ENCODE peak calls at places on chromosomes 16 and 17, in ten cellular contexts. Q, J, D, I, S, T, Z, H, V and E are unnamed samples.

GRCh38 chr17:79990051-79990592 is 45.5 kb downstream of the TBC1D16 start:
- DNase-seq in V (no peak), J (no peak), H (no peak), Z (no peak), S (no peak), Q (no peak), I (no peak), D (no peak), T (no peak), E (no peak)

GRCh38 chr16:74462361-74462760 is 41.1 kb upstream of the CLEC18B start:
- DNase-seq in S (no peak), Z (peak; percentile 76), Q (no peak), D (no peak), T (no peak), V (no peak), I (no peak), J (no peak), H (no peak), E (no peak)

GRCh38 chr17:41975099-41976083 is 8.8 kb downstream of the CNP start:
- DNase-seq in H (no peak), D (peak; percentile 82), S (no peak), T (no peak), Z (no peak), V (no peak), I (no peak), Q (no peak), J (no peak), E (no peak)

GRCh38 chr17:44221072-44221861 is 1.8 kb upstream of the UBTF start:
- DNase-seq in J (peak; percentile 58), T (peak; percentile 32), S (no peak), Q (no peak), D (peak; percentile 78), Z (peak; percentile 77), H (peak; percentile 77), I (peak; percentile 68), V (peak; percentile 85), E (no peak)

GRCh38 chr17:7260151-7260550 is 2.1 kb downstream of the CLDN7 start:
- DNase-seq in I (no peak), H (no peak), T (no peak), V (no peak), D (no peak), S (no peak), J (no peak), Q (no peak), Z (no peak), E (no peak)

GRCh38 chr16:19858654-19859018 is 26.0 kb downstream of the GPRC5B start:
- DNase-seq in I (no peak), H (no peak), J (no peak), Z (no peak), V (no peak), Q (no peak), S (no peak), T (no peak), D (no peak), E (no peak)

GRCh38 chr17:79365836-79366831 is 244.7 kb downstream of the RBFOX3 start:
- DNase-seq in V (no peak), Z (no peak), H (no peak), J (no peak), I (no peak), Q (no peak), S (no peak), T (no peak), D (no peak), E (no peak)

GRCh38 chr17:7579839-7580630 is 597 bp downstream of the CD68 start:
- DNase-seq in J (no peak), Z (no peak), V (no peak), Q (no peak), H (no peak), D (no peak), I (peak; percentile 33), T (no peak), S (no peak), E (no peak)

GRCh38 chr17:7858487-7858832 is 657 bp downstream of the CYB5D1 start:
- DNase-seq in V (peak; percentile 57), I (no peak), T (no peak), Q (no peak), S (no peak), D (peak; percentile 48), H (peak; percentile 72), Z (peak; percentile 40), J (peak; percentile 44), E (no peak)

GRCh38 chr16:27730703-27731220 is 180.8 kb downstream of the KATNIP start:
- DNase-seq in D (no peak), J (no peak), I (no peak), H (no peak), T (no peak), Q (no peak), Z (no peak), V (no peak), S (no peak), E (no peak)

GRCh38 chr17:41521574-41522261 is 3.0 kb upstream of the KRT15 start:
- DNase-seq in T (no peak), H (peak; percentile 57), D (peak; percentile 81), J (peak; percentile 59), Z (peak; percentile 95), S (no peak), V (no peak), I (peak; percentile 89), Q (peak; percentile 71), E (no peak)

GRCh38 chr16:83930730-83931500 is 22.1 kb upstream of the OSGIN1 start:
- DNase-seq in I (no peak), T (no peak), S (no peak), J (no peak), V (no peak), Q (no peak), D (no peak), H (no peak), Z (no peak), E (no peak)

GRCh38 chr16:7763111-7763510 is 430.5 kb downstream of the RBFOX1 start:
- DNase-seq in Q (no peak), H (no peak), Z (no peak), V (no peak), S (no peak), J (no peak), T (no peak), D (no peak), I (no peak), E (no peak)